ENCODE peak calls at places on chromosomes 12 and 14, in four cellular contexts. One of them, this sample, is unnamed.
A peak's percentile ranks its signal among the peaks of the same experiment; 100 is the strongest.

GRCh38 chr14:34678306-34678705 is 36.1 kb downstream of the CFL2 start:
- DNase-seq in lung: no peak
- DNase-seq in breast epithelium: no peak
- DNase-seq in K562: no peak
- DNase-seq in this sample: no peak

GRCh38 chr12:96108321-96108720 is 72.9 kb upstream of the LTA4H start:
- DNase-seq in lung: peak; percentile 46
- DNase-seq in breast epithelium: no peak
- DNase-seq in K562: no peak
- DNase-seq in this sample: no peak

GRCh38 chr12:93996321-93996720 is 152.1 kb upstream of the PLXNC1 start:
- DNase-seq in lung: no peak
- DNase-seq in breast epithelium: no peak
- DNase-seq in K562: no peak
- DNase-seq in this sample: no peak

GRCh38 chr12:185197-185955 is 28.6 kb downstream of the SLC6A12 start:
- DNase-seq in lung: no peak
- DNase-seq in breast epithelium: no peak
- DNase-seq in K562: no peak
- DNase-seq in this sample: no peak

GRCh38 chr12:30752255-30752654 is 2.5 kb downstream of the CAPRIN2 start:
- DNase-seq in lung: no peak
- DNase-seq in breast epithelium: no peak
- DNase-seq in K562: no peak
- DNase-seq in this sample: no peak

GRCh38 chr12:129332286-129332685 is 479.0 kb downstream of the GLT1D1 start:
- DNase-seq in lung: no peak
- DNase-seq in breast epithelium: no peak
- DNase-seq in K562: no peak
- DNase-seq in this sample: no peak

GRCh38 chr12:45893240-45893639 is 97.1 kb downstream of the SCAF11 start:
- DNase-seq in lung: no peak
- DNase-seq in breast epithelium: no peak
- DNase-seq in K562: peak; percentile 16
- DNase-seq in this sample: no peak

GRCh38 chr14:59481407-59482119 is 2.6 kb downstream of the L3HYPDH start:
- DNase-seq in lung: no peak
- DNase-seq in breast epithelium: no peak
- DNase-seq in K562: no peak
- DNase-seq in this sample: no peak

GRCh38 chr12:54022960-54023884 is 5.0 kb upstream of the HOXC6 start:
- DNase-seq in lung: no peak
- DNase-seq in breast epithelium: no peak
- DNase-seq in K562: no peak
- DNase-seq in this sample: no peak

GRCh38 chr14:105854600-105855245 is 328.3 kb downstream of the TMEM121 start:
- DNase-seq in lung: no peak
- DNase-seq in breast epithelium: peak; percentile 49
- DNase-seq in K562: no peak
- DNase-seq in this sample: peak; percentile 33

GRCh38 chr14:105660816-105661531 is 134.6 kb downstream of the TMEM121 start:
- DNase-seq in lung: no peak
- DNase-seq in breast epithelium: no peak
- DNase-seq in K562: no peak
- DNase-seq in this sample: no peak

GRCh38 chr14:90755661-90756304 is 60.4 kb downstream of the TTC7B start:
- DNase-seq in lung: no peak
- DNase-seq in breast epithelium: no peak
- DNase-seq in K562: no peak
- DNase-seq in this sample: no peak

GRCh38 chr12:39723831-39724230 is 104.2 kb upstream of the ABCD2 start:
- DNase-seq in lung: no peak
- DNase-seq in breast epithelium: no peak
- DNase-seq in K562: no peak
- DNase-seq in this sample: peak; percentile 65

GRCh38 chr14:62792578-62792977 is 252.7 kb downstream of the KCNH5 start:
- DNase-seq in lung: no peak
- DNase-seq in breast epithelium: no peak
- DNase-seq in K562: no peak
- DNase-seq in this sample: no peak

GRCh38 chr12:62263956-62264355 is 3.8 kb downstream of the USP15 start:
- DNase-seq in lung: no peak
- DNase-seq in breast epithelium: no peak
- DNase-seq in K562: no peak
- DNase-seq in this sample: no peak

GRCh38 chr12:54258286-54258685 is 21.6 kb downstream of the CBX5 start:
- DNase-seq in lung: no peak
- DNase-seq in breast epithelium: no peak
- DNase-seq in K562: no peak
- DNase-seq in this sample: no peak

GRCh38 chr14:64841121-64841611 is 38.5 kb downstream of the SPTB start:
- DNase-seq in lung: no peak
- DNase-seq in breast epithelium: no peak
- DNase-seq in K562: peak; percentile 62
- DNase-seq in this sample: no peak

GRCh38 chr12:77615331-77615730 is 215.4 kb upstream of the NAV3 start:
- DNase-seq in lung: no peak
- DNase-seq in breast epithelium: no peak
- DNase-seq in K562: no peak
- DNase-seq in this sample: no peak

GRCh38 chr12:30440826-30441602 is 254.7 kb downstream of the IPO8 start:
- DNase-seq in lung: no peak
- DNase-seq in breast epithelium: no peak
- DNase-seq in K562: peak; percentile 16
- DNase-seq in this sample: no peak

GRCh38 chr12:120194534-120195395 is at the start of gene GCN1:
- DNase-seq in lung: peak; percentile 88
- DNase-seq in breast epithelium: peak; percentile 79
- DNase-seq in K562: peak; percentile 85
- DNase-seq in this sample: peak; percentile 68
- H3K27ac ChIP-seq in lung: peak within 1 kb of the TSS; percentile 91
- H3K27ac ChIP-seq in breast epithelium: peak within 1 kb of the TSS; percentile 83
- H3K27ac ChIP-seq in K562: peak within 1 kb of the TSS; percentile 96
- H3K27ac ChIP-seq in this sample: peak within 1 kb of the TSS; percentile 91

GRCh38 chr12:123398177-123398916 is 14.4 kb downstream of the KMT5A start:
- DNase-seq in lung: peak; percentile 34
- DNase-seq in breast epithelium: no peak
- DNase-seq in K562: no peak
- DNase-seq in this sample: peak; percentile 58
- H3K27ac ChIP-seq in lung: peak overlapping the region; percentile 61
- H3K27ac ChIP-seq in breast epithelium: peak overlapping the region; percentile 20
- H3K27ac ChIP-seq in K562: no peak overlapping the region
- H3K27ac ChIP-seq in this sample: peak overlapping the region; percentile 90

DNA sequence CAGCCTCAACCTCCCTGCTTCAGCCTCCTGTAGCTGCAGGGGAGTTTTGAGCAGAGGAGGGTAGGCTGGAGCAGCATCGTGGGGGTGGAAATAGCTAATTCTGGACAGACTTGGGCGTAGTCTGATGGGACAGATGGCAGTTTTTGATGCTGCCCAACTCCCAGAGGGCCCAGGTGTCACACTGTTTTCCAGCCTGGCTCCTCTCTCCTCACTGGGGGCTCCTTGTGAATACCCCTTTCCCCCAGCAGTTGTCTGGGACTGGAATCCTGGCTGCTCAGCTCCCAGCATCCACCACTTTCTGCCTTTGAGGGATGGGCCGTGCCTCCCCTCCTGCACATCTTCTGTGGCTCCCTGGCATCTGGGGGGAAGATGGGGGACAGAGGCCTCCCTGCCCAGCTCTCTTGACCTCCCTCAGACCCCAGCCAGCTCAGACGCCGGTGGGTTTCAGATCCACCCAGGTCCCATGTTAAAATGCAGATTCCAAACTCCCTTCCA is 34.0 kb downstream of the SH2B3 start:
- DNase-seq in lung: no peak
- DNase-seq in breast epithelium: no peak
- DNase-seq in K562: no peak
- DNase-seq in this sample: no peak
- H3K27ac ChIP-seq in lung: peak overlapping the region; percentile 63
- H3K27ac ChIP-seq in breast epithelium: no peak overlapping the region
- H3K27ac ChIP-seq in K562: peak overlapping the region; percentile 36
- H3K27ac ChIP-seq in this sample: peak overlapping the region; percentile 82

GRCh38 chr12:64883264-64884163 is 59.1 kb downstream of the TBC1D30 start:
- DNase-seq in lung: no peak
- DNase-seq in breast epithelium: no peak
- DNase-seq in K562: no peak
- DNase-seq in this sample: no peak

GRCh38 chr12:64877363-64878004 is 53.0 kb downstream of the TBC1D30 start:
- DNase-seq in lung: no peak
- DNase-seq in breast epithelium: no peak
- DNase-seq in K562: no peak
- DNase-seq in this sample: no peak

GRCh38 chr12:64884164-64884542 is 59.7 kb downstream of the TBC1D30 start:
- DNase-seq in lung: no peak
- DNase-seq in breast epithelium: no peak
- DNase-seq in K562: no peak
- DNase-seq in this sample: no peak

GRCh38 chr12:64884728-64885127 is 60.3 kb downstream of the TBC1D30 start:
- DNase-seq in lung: no peak
- DNase-seq in breast epithelium: no peak
- DNase-seq in K562: no peak
- DNase-seq in this sample: no peak

DNA sequence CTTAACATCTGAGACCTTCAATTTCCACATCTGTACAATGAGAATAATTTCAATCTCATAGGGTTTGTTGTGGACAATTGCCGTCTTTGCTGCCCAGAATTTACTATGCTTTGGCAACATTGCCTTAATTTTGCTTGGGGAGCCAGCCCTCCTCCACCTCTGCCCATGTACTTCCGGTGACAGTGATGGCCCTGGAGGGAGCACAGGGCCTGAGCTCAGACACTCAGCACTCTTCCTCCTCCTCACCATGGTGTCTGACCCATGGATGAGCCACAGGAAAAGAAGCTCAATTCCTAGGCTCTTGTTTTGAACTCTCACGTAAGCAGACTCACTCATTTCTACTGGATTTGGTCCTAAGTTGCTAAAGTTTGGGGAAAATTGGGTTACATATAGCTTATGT is 58.2 kb downstream of the TBC1D30 start:
- DNase-seq in lung: no peak
- DNase-seq in breast epithelium: no peak
- DNase-seq in K562: no peak
- DNase-seq in this sample: no peak
- H3K27ac ChIP-seq in lung: no peak overlapping the region
- H3K27ac ChIP-seq in breast epithelium: no peak overlapping the region
- H3K27ac ChIP-seq in K562: no peak overlapping the region
- H3K27ac ChIP-seq in this sample: no peak overlapping the region

DNA sequence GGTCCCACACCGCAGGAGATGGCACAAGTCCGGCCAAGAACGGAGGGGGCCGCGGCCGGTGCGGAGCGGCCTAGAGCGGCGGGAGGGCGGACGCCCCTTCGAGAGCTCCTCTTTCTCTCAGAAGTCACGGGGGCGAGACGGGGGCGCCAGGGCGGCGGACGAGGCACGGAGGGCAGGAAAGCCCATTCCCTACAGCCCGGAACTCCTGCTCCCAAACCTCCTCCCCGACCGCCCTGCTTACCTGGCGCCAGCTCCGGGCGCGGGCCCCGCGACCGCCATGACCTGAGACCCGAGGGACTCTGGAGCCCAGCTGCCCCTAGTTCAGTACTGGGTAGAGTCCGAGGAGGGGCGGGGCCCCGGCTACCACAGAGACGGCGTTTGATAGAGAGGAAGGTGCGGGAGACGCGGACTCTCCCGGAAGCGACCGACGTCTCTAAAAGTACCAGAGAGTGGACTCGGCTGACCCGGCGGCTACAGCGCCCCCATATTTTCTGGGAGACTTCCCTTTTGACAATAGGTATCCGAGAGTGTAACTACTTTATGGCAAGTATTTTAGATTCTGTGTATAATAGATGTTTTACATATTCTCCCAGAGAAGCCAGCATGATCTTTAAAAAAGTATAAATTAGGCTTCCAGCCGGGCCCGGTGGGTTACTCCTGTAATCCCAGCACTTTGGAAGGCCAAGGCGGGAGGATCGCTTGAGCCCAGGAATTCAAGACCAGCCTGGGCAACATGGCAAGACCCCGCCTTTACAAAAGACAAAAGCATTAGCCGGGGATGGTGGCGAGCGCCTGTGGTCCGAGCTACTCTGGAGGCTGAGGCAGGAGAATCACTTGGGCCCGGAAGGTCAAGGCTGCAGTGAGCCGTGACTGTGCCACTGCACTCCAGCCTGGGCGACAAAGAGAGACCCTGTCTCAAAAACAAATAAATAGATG is at the start of gene ABCD4:
- DNase-seq in lung: peak; percentile 93
- DNase-seq in breast epithelium: peak; percentile 90
- DNase-seq in K562: peak; percentile 84
- DNase-seq in this sample: peak; percentile 98
- H3K27ac ChIP-seq in lung: peak within 1 kb of the TSS; percentile 91
- H3K27ac ChIP-seq in breast epithelium: peak within 1 kb of the TSS; percentile 85
- H3K27ac ChIP-seq in K562: peak within 1 kb of the TSS; percentile 57
- H3K27ac ChIP-seq in this sample: peak within 1 kb of the TSS; percentile 89

DNA sequence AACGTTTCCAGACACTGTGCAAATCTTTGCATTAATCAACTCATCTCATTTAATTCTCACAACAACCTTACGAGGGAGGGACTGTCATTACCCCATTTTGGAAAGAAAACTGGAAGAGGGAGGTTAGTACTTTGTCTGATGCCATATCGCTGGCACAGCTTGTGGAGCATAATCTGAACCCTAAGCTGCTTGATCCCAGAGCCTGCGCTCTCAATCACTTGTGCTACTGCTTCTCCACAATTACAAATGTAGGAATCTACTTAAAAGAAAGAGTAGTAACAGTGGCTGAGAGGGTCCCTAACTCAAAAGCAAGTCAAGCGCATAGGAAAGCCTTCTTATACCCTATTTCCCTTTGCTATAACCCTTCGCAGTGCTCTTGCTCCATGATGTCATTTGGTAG is 3.2 kb downstream of the EFS start:
- DNase-seq in lung: no peak
- DNase-seq in breast epithelium: no peak
- DNase-seq in K562: no peak
- DNase-seq in this sample: no peak
- H3K27ac ChIP-seq in lung: no peak overlapping the region
- H3K27ac ChIP-seq in breast epithelium: peak overlapping the region; percentile 52
- H3K27ac ChIP-seq in K562: no peak overlapping the region
- H3K27ac ChIP-seq in this sample: peak overlapping the region; percentile 99

This sample was measured in dorsolateral prefrontal cortex.